ENCODE peak calls at places on chromosomes 16 and 17, in ten cellular contexts. D is HCT116; H is H7; E is A172; T is GM23338; U is activated CD4-positive, alpha-beta T cell treated with anti-CD3 and anti-CD28 coated beads for 1 hour; K is gastrocnemius medialis; F is SK-MEL-5; A is COR-L47; M is progenitor cell of endocrine pancreas. J is an unnamed sample.

GRCh38 chr17:78709688-78710290 is 72.3 kb downstream of the CYTH1 start:
- DNase-seq in K (no peak), M (no peak), T (no peak), E (no peak), D (no peak), H (no peak), A (no peak), F (no peak), U (no peak), J (no peak)

GRCh38 chr17:39643271-39643670 is 6.3 kb downstream of the STARD3 start:
- DNase-seq in F (no peak), U (no peak), A (no peak), K (no peak), M (no peak), D (no peak), H (no peak), T (no peak), E (peak; percentile 51), J (no peak)

GRCh38 chr17:37067555-37068111 is 118.9 kb downstream of the AATF start:
- DNase-seq in E (peak; percentile 87), K (peak; percentile 78), A (no peak), T (peak; percentile 42), H (peak; percentile 35), D (peak; percentile 69), M (no peak), U (no peak), F (no peak), J (peak; percentile 56)

GRCh38 chr16:89924298-89924924 is 1.3 kb downstream of the TUBB3 start:
- DNase-seq in F (peak; percentile 31), H (peak; percentile 97), A (peak; percentile 83), T (peak; percentile 94), D (no peak), E (peak; percentile 36), M (peak; percentile 48), K (no peak), U (no peak), J (no peak)

GRCh38 chr17:17613708-17614114 is 22.2 kb upstream of the PEMT start:
- DNase-seq in D (peak; percentile 70), E (peak; percentile 76), F (peak; percentile 87), M (peak; percentile 42), T (peak; percentile 93), U (peak; percentile 17), K (no peak), A (no peak), H (peak; percentile 66), J (no peak)

GRCh38 chr17:44829558-44830358 is at the start of gene GJC1:
- DNase-seq in F (peak; percentile 37), E (peak; percentile 62), H (peak; percentile 92), D (no peak), K (no peak), U (no peak), M (peak; percentile 42), T (peak; percentile 85), A (no peak), J (no peak)

GRCh38 chr17:42751628-42752027 is 6.8 kb upstream of the EZH1 start:
- DNase-seq in E (no peak), M (no peak), T (no peak), U (no peak), A (no peak), F (no peak), K (no peak), H (no peak), D (no peak), J (no peak)

GRCh38 chr17:39104657-39105056 is 46.8 kb downstream of the PLXDC1 start:
- DNase-seq in F (peak; percentile 63), U (no peak), E (no peak), A (no peak), M (no peak), T (no peak), D (no peak), K (no peak), H (no peak), J (no peak)

GRCh38 chr17:8924595-8924994 is 40.9 kb downstream of the PIK3R5 start:
- DNase-seq in H (no peak), K (no peak), F (no peak), A (no peak), U (no peak), D (no peak), T (no peak), M (no peak), E (no peak), J (no peak)

GRCh38 chr17:3551189-3551588 is 6.4 kb downstream of the TRPV3 start:
- DNase-seq in A (no peak), M (no peak), U (no peak), D (no peak), T (peak; percentile 30), K (no peak), H (peak; percentile 62), E (no peak), F (peak; percentile 19), J (no peak)

GRCh38 chr16:55035956-55036355 is 105.3 kb downstream of the IRX5 start:
- DNase-seq in D (no peak), A (no peak), T (no peak), E (no peak), M (no peak), H (no peak), K (no peak), F (no peak), U (no peak), J (no peak)

GRCh38 chr16:30418350-30419181 is 11.2 kb downstream of the ZNF771 start:
- DNase-seq in M (no peak), E (no peak), T (peak; percentile 30), H (no peak), U (no peak), K (no peak), D (no peak), A (no peak), F (no peak), J (no peak)

GRCh38 chr17:42704495-42705494 is 22.5 kb downstream of the CNTNAP1 start:
- DNase-seq in A (no peak), K (no peak), U (no peak), T (no peak), F (no peak), E (no peak), M (no peak), H (no peak), D (no peak), J (no peak)

GRCh38 chr17:5769936-5770335 is 185.6 kb upstream of the NLRP1 start:
- DNase-seq in T (no peak), E (no peak), F (no peak), K (no peak), D (no peak), U (no peak), M (no peak), A (peak; percentile 65), H (peak; percentile 58), J (no peak)

GRCh38 chr17:80732268-80732667 is 187.6 kb downstream of the RPTOR start:
- DNase-seq in A (no peak), K (no peak), E (no peak), D (no peak), F (no peak), M (no peak), H (peak; percentile 58), T (no peak), U (no peak), J (no peak)

GRCh38 chr17:80262775-80263244 is 2.2 kb downstream of the RNF213 start:
- DNase-seq in U (no peak), T (no peak), A (no peak), K (no peak), F (no peak), H (peak; percentile 40), E (no peak), D (no peak), M (no peak), J (no peak)

GRCh38 chr16:71919033-71919432 is 23.7 kb downstream of the IST1 start:
- DNase-seq in F (no peak), U (no peak), E (no peak), K (no peak), T (no peak), M (no peak), H (no peak), D (no peak), A (no peak), J (no peak)

GRCh38 chr16:51084074-51084928 is 66.8 kb downstream of the SALL1 start:
- DNase-seq in D (no peak), M (no peak), H (no peak), F (no peak), U (no peak), K (no peak), A (no peak), E (peak; percentile 69), T (no peak), J (no peak)

GRCh38 chr17:78999056-78999768 is 10.4 kb downstream of the CANT1 start:
- DNase-seq in A (no peak), T (no peak), F (no peak), H (peak; percentile 55), D (no peak), K (no peak), U (no peak), E (no peak), M (no peak), J (peak; percentile 60)

GRCh38 chr16:10878644-10879498 is 1.9 kb downstream of the CIITA start:
- DNase-seq in A (no peak), T (peak; percentile 63), D (no peak), E (peak; percentile 38), H (peak; percentile 83), U (no peak), M (no peak), F (no peak), K (no peak), J (no peak)

GRCh38 chr17:2259769-2260536 is 43.6 kb downstream of the SMG6 start:
- DNase-seq in K (no peak), M (no peak), F (no peak), H (no peak), U (peak; percentile 22), E (no peak), D (no peak), T (no peak), A (no peak), J (no peak)

GRCh38 chr17:73227379-73227778 is 34.3 kb downstream of the CPSF4L start:
- DNase-seq in A (no peak), K (no peak), D (no peak), U (no peak), T (no peak), E (no peak), H (no peak), F (no peak), M (no peak), J (no peak)

GRCh38 chr17:45852535-45853297 is 8.0 kb downstream of the SPPL2C start:
- DNase-seq in F (peak; percentile 73), U (peak; percentile 24), D (peak; percentile 60), H (peak; percentile 86), A (peak; percentile 58), M (peak; percentile 57), T (peak; percentile 86), E (peak; percentile 45), K (no peak), J (no peak)

GRCh38 chr16:85759136-85759535 is 8.2 kb upstream of the C16orf74 start:
- DNase-seq in D (no peak), H (no peak), E (no peak), A (no peak), U (no peak), F (no peak), T (no peak), M (no peak), K (no peak), J (no peak)

GRCh38 chr17:32277284-32277683 is 11.7 kb downstream of the RHBDL3 start:
- DNase-seq in F (no peak), D (no peak), U (no peak), A (no peak), H (peak; percentile 76), M (no peak), K (no peak), E (no peak), T (peak; percentile 72), J (no peak)

GRCh38 chr17:47745037-47745380 is 12.0 kb downstream of the TBX21 start:
- DNase-seq in E (no peak), U (no peak), H (peak; percentile 68), F (no peak), K (no peak), T (peak; percentile 39), A (no peak), M (no peak), D (no peak), J (no peak)

GRCh38 chr17:45042346-45043120 is 8.9 kb downstream of the DCAKD start:
- DNase-seq in U (no peak), D (no peak), F (no peak), A (no peak), M (no peak), K (no peak), E (no peak), H (peak; percentile 49), T (no peak), J (no peak)

GRCh38 chr17:10001296-10001904 is 96.3 kb upstream of the RCVRN start:
- DNase-seq in K (no peak), T (no peak), A (no peak), U (no peak), D (no peak), M (no peak), E (no peak), F (no peak), H (no peak), J (no peak)